ENCODE peak calls at places on chromosome 7, in six cellular contexts. G is stimulated activated CD4-positive, alpha-beta T cell treated with anti-CD3 and anti-CD28 coated beads, Interleukin-4, amount 100 ng/mL, for 1 hour; U is T-helper 17 cell; Z is GM20000; K is activated CD4-positive, CD25-positive, alpha-beta regulatory T cell treated with anti-CD3 and anti-CD28 coated beads, Interleukin-2, amount 50 U/mL, for 16 hours; L is fibroblast of lung. J is an unnamed sample.

GRCh38 chr7:70512719-70513118 is 619.2 kb upstream of the GALNT17 start:
- DNase-seq in Z (no peak), U (no peak), L (no peak), K (no peak), G (no peak), J (no peak)

GRCh38 chr7:44608916-44609648 is 2.7 kb downstream of the OGDH start:
- DNase-seq in K (no peak), G (no peak), Z (no peak), L (no peak), U (no peak), J (no peak)

GRCh38 chr7:108001759-108002725 is 919 bp downstream of the LAMB1 start:
- DNase-seq in K (no peak), G (no peak), L (no peak), U (no peak), Z (no peak), J (peak; percentile 23)

GRCh38 chr7:140625908-140626868 is 14.4 kb downstream of the DENND2A start:
- DNase-seq in Z (no peak), U (no peak), G (no peak), K (no peak), L (peak; percentile 97), J (no peak)

GRCh38 chr7:128063025-128063560 is 31.9 kb upstream of the LRRC4 start:
- DNase-seq in L (no peak), G (no peak), K (no peak), Z (no peak), U (no peak), J (no peak)

GRCh38 chr7:46123-46829 is 146.1 kb upstream of the FAM20C start:
- DNase-seq in K (no peak), U (no peak), G (no peak), L (no peak), Z (no peak), J (no peak)

GRCh38 chr7:158525648-158526484 is 61.8 kb downstream of the PTPRN2 start:
- DNase-seq in U (no peak), Z (no peak), K (no peak), G (no peak), L (no peak), J (no peak)

GRCh38 chr7:27104244-27105149 is 2.0 kb upstream of the HOXA2 start:
- DNase-seq in Z (no peak), U (no peak), K (no peak), L (peak; percentile 88), G (no peak), J (no peak)

GRCh38 chr7:140617081-140617480 is 23.5 kb downstream of the DENND2A start:
- DNase-seq in U (no peak), G (no peak), L (no peak), Z (no peak), K (no peak), J (no peak)

GRCh38 chr7:70071786-70072185 is 473.5 kb downstream of the AUTS2 start:
- DNase-seq in K (no peak), G (no peak), L (no peak), U (no peak), Z (no peak), J (no peak)

GRCh38 chr7:117124585-117125220 is 171.4 kb downstream of the ST7 start:
- DNase-seq in L (peak; percentile 97), U (peak; percentile 12), K (no peak), Z (no peak), G (peak; percentile 17), J (no peak)

GRCh38 chr7:37832194-37832593 is 16.2 kb upstream of the NME8 start:
- DNase-seq in Z (peak; percentile 32), K (no peak), G (no peak), U (no peak), L (peak; percentile 80), J (no peak)

GRCh38 chr7:105269397-105269796 is 119.3 kb downstream of the SRPK2 start:
- DNase-seq in Z (no peak), L (no peak), U (no peak), G (no peak), K (no peak), J (no peak)

GRCh38 chr7:151690597-151690996 is 170.9 kb upstream of the RHEB start:
- DNase-seq in U (no peak), L (no peak), K (no peak), Z (no peak), G (no peak), J (no peak)

GRCh38 chr7:51324206-51324884 is 7.7 kb upstream of the COBL start:
- DNase-seq in Z (no peak), G (no peak), K (no peak), L (peak; percentile 16), U (no peak), J (no peak)

GRCh38 chr7:44257618-44258422 is 57.0 kb downstream of the YKT6 start:
- DNase-seq in U (peak; percentile 17), G (peak; percentile 75), K (peak; percentile 40), Z (peak; percentile 88), L (peak; percentile 94), J (no peak)

GRCh38 chr7:145036592-145037386 is 200.9 kb upstream of the TPK1 start:
- DNase-seq in L (peak; percentile 67), G (peak; percentile 24), K (no peak), Z (peak; percentile 28), U (peak; percentile 8), J (peak; percentile 16)

GRCh38 chr7:1874522-1875389 is 204.7 kb downstream of the ELFN1 start:
- DNase-seq in Z (no peak), G (no peak), U (no peak), K (no peak), L (no peak), J (no peak)

GRCh38 chr7:137990251-137990901 is 11.5 kb downstream of the CREB3L2 start:
- DNase-seq in K (no peak), L (peak; percentile 90), G (no peak), U (no peak), Z (no peak), J (no peak)

GRCh38 chr7:108660465-108660864 is 90.8 kb downstream of the DNAJB9 start:
- DNase-seq in U (no peak), L (peak; percentile 57), Z (no peak), K (no peak), G (no peak), J (no peak)

GRCh38 chr7:135773451-135773850 is 24.8 kb upstream of the FAM180A start:
- DNase-seq in K (no peak), U (no peak), Z (no peak), L (no peak), G (no peak), J (no peak)

J was measured in progenitor cell of endocrine pancreas.